ENCODE peak calls at places on chromosomes 13 and 19, in eight cellular contexts. One of them, this sample, is unnamed.
A peak's percentile ranks its signal among the peaks of the same experiment; 100 is the strongest.

GRCh38 chr13:42981317-42981716 is 10.7 kb downstream of the EPSTI1 start:
- DNase-seq in pancreas: no peak
- DNase-seq in hypothalamus: no peak
- DNase-seq in cardiac muscle cell: no peak
- DNase-seq in GM03348: peak; percentile 66
- DNase-seq in T follicular helper cell: no peak
- DNase-seq in activated T-helper 9 cell treated with anti-CD3 and anti-CD28 coated beads, Interleukin-2, amount 50 U/mL, for 16 hours: no peak
- DNase-seq in activated T-cell treated with anti-CD3 and anti-CD28 coated beads, Interleukin-2, amount 50 U/mL, for 72 hours: no peak
- DNase-seq in this sample: no peak

GRCh38 chr19:5142725-5143097 is 173.8 kb downstream of the KDM4B start:
- DNase-seq in pancreas: no peak
- DNase-seq in hypothalamus: no peak
- DNase-seq in cardiac muscle cell: no peak
- DNase-seq in GM03348: no peak
- DNase-seq in T follicular helper cell: no peak
- DNase-seq in activated T-helper 9 cell treated with anti-CD3 and anti-CD28 coated beads, Interleukin-2, amount 50 U/mL, for 16 hours: no peak
- DNase-seq in activated T-cell treated with anti-CD3 and anti-CD28 coated beads, Interleukin-2, amount 50 U/mL, for 72 hours: no peak
- DNase-seq in this sample: no peak

GRCh38 chr13:72166102-72166660 is 299.2 kb upstream of the DACH1 start:
- DNase-seq in pancreas: no peak
- DNase-seq in hypothalamus: no peak
- DNase-seq in cardiac muscle cell: no peak
- DNase-seq in GM03348: no peak
- DNase-seq in T follicular helper cell: no peak
- DNase-seq in activated T-helper 9 cell treated with anti-CD3 and anti-CD28 coated beads, Interleukin-2, amount 50 U/mL, for 16 hours: no peak
- DNase-seq in activated T-cell treated with anti-CD3 and anti-CD28 coated beads, Interleukin-2, amount 50 U/mL, for 72 hours: no peak
- DNase-seq in this sample: no peak

GRCh38 chr19:38213911-38214625 is 10.0 kb downstream of the DPF1 start:
- DNase-seq in pancreas: no peak
- DNase-seq in hypothalamus: no peak
- DNase-seq in cardiac muscle cell: no peak
- DNase-seq in GM03348: no peak
- DNase-seq in T follicular helper cell: no peak
- DNase-seq in activated T-helper 9 cell treated with anti-CD3 and anti-CD28 coated beads, Interleukin-2, amount 50 U/mL, for 16 hours: peak; percentile 46
- DNase-seq in activated T-cell treated with anti-CD3 and anti-CD28 coated beads, Interleukin-2, amount 50 U/mL, for 72 hours: peak; percentile 83
- DNase-seq in this sample: no peak

GRCh38 chr19:50414850-50415660 is 3.7 kb upstream of the SPIB start:
- DNase-seq in pancreas: peak; percentile 77
- DNase-seq in hypothalamus: peak; percentile 10
- DNase-seq in cardiac muscle cell: peak; percentile 82
- DNase-seq in GM03348: peak; percentile 88
- DNase-seq in T follicular helper cell: peak; percentile 61
- DNase-seq in activated T-helper 9 cell treated with anti-CD3 and anti-CD28 coated beads, Interleukin-2, amount 50 U/mL, for 16 hours: peak; percentile 68
- DNase-seq in activated T-cell treated with anti-CD3 and anti-CD28 coated beads, Interleukin-2, amount 50 U/mL, for 72 hours: peak; percentile 83
- DNase-seq in this sample: peak; percentile 67

GRCh38 chr13:47499358-47500150 is 501.5 kb downstream of the SUCLA2 start:
- DNase-seq in pancreas: no peak
- DNase-seq in hypothalamus: no peak
- DNase-seq in cardiac muscle cell: no peak
- DNase-seq in GM03348: peak; percentile 75
- DNase-seq in T follicular helper cell: no peak
- DNase-seq in activated T-helper 9 cell treated with anti-CD3 and anti-CD28 coated beads, Interleukin-2, amount 50 U/mL, for 16 hours: no peak
- DNase-seq in activated T-cell treated with anti-CD3 and anti-CD28 coated beads, Interleukin-2, amount 50 U/mL, for 72 hours: no peak
- DNase-seq in this sample: no peak

GRCh38 chr13:59318320-59318930 is 845.3 kb downstream of the DIAPH3 start:
- DNase-seq in pancreas: peak; percentile 84
- DNase-seq in hypothalamus: peak; percentile 1
- DNase-seq in cardiac muscle cell: peak; percentile 87
- DNase-seq in GM03348: peak; percentile 58
- DNase-seq in T follicular helper cell: peak; percentile 26
- DNase-seq in activated T-helper 9 cell treated with anti-CD3 and anti-CD28 coated beads, Interleukin-2, amount 50 U/mL, for 16 hours: peak; percentile 19
- DNase-seq in activated T-cell treated with anti-CD3 and anti-CD28 coated beads, Interleukin-2, amount 50 U/mL, for 72 hours: peak; percentile 61
- DNase-seq in this sample: peak; percentile 31

GRCh38 chr19:11296264-11296663 is 304 bp downstream of the TSPAN16 start:
- DNase-seq in pancreas: no peak
- DNase-seq in hypothalamus: no peak
- DNase-seq in cardiac muscle cell: no peak
- DNase-seq in GM03348: peak; percentile 27
- DNase-seq in T follicular helper cell: no peak
- DNase-seq in activated T-helper 9 cell treated with anti-CD3 and anti-CD28 coated beads, Interleukin-2, amount 50 U/mL, for 16 hours: no peak
- DNase-seq in activated T-cell treated with anti-CD3 and anti-CD28 coated beads, Interleukin-2, amount 50 U/mL, for 72 hours: no peak
- DNase-seq in this sample: no peak

GRCh38 chr13:114119196-114119595 is 13.2 kb downstream of the RASA3 start:
- DNase-seq in pancreas: no peak
- DNase-seq in hypothalamus: no peak
- DNase-seq in cardiac muscle cell: peak; percentile 44
- DNase-seq in GM03348: peak; percentile 91
- DNase-seq in T follicular helper cell: no peak
- DNase-seq in activated T-helper 9 cell treated with anti-CD3 and anti-CD28 coated beads, Interleukin-2, amount 50 U/mL, for 16 hours: no peak
- DNase-seq in activated T-cell treated with anti-CD3 and anti-CD28 coated beads, Interleukin-2, amount 50 U/mL, for 72 hours: no peak
- DNase-seq in this sample: no peak

GRCh38 chr13:42071667-42072419 is 23.4 kb downstream of the DGKH start:
- DNase-seq in pancreas: no peak
- DNase-seq in hypothalamus: no peak
- DNase-seq in cardiac muscle cell: no peak
- DNase-seq in GM03348: no peak
- DNase-seq in T follicular helper cell: no peak
- DNase-seq in activated T-helper 9 cell treated with anti-CD3 and anti-CD28 coated beads, Interleukin-2, amount 50 U/mL, for 16 hours: no peak
- DNase-seq in activated T-cell treated with anti-CD3 and anti-CD28 coated beads, Interleukin-2, amount 50 U/mL, for 72 hours: no peak
- DNase-seq in this sample: no peak

GRCh38 chr13:98626298-98626940 is 49.5 kb upstream of the STK24 start:
- DNase-seq in pancreas: no peak
- DNase-seq in hypothalamus: no peak
- DNase-seq in cardiac muscle cell: no peak
- DNase-seq in GM03348: no peak
- DNase-seq in T follicular helper cell: no peak
- DNase-seq in activated T-helper 9 cell treated with anti-CD3 and anti-CD28 coated beads, Interleukin-2, amount 50 U/mL, for 16 hours: no peak
- DNase-seq in activated T-cell treated with anti-CD3 and anti-CD28 coated beads, Interleukin-2, amount 50 U/mL, for 72 hours: no peak
- DNase-seq in this sample: no peak

GRCh38 chr13:59352600-59352999 is 811.1 kb downstream of the DIAPH3 start:
- DNase-seq in pancreas: no peak
- DNase-seq in hypothalamus: no peak
- DNase-seq in cardiac muscle cell: no peak
- DNase-seq in GM03348: no peak
- DNase-seq in T follicular helper cell: no peak
- DNase-seq in activated T-helper 9 cell treated with anti-CD3 and anti-CD28 coated beads, Interleukin-2, amount 50 U/mL, for 16 hours: no peak
- DNase-seq in activated T-cell treated with anti-CD3 and anti-CD28 coated beads, Interleukin-2, amount 50 U/mL, for 72 hours: no peak
- DNase-seq in this sample: no peak

GRCh38 chr13:110683203-110683883 is 22.6 kb downstream of the CARS2 start:
- DNase-seq in pancreas: no peak
- DNase-seq in hypothalamus: no peak
- DNase-seq in cardiac muscle cell: peak; percentile 6
- DNase-seq in GM03348: no peak
- DNase-seq in T follicular helper cell: no peak
- DNase-seq in activated T-helper 9 cell treated with anti-CD3 and anti-CD28 coated beads, Interleukin-2, amount 50 U/mL, for 16 hours: no peak
- DNase-seq in activated T-cell treated with anti-CD3 and anti-CD28 coated beads, Interleukin-2, amount 50 U/mL, for 72 hours: no peak
- DNase-seq in this sample: no peak

GRCh38 chr19:49468746-49469447 is 5.1 kb upstream of the FLT3LG start:
- DNase-seq in pancreas: no peak
- DNase-seq in hypothalamus: no peak
- DNase-seq in cardiac muscle cell: peak; percentile 66
- DNase-seq in GM03348: peak; percentile 51
- DNase-seq in T follicular helper cell: peak; percentile 85
- DNase-seq in activated T-helper 9 cell treated with anti-CD3 and anti-CD28 coated beads, Interleukin-2, amount 50 U/mL, for 16 hours: peak; percentile 57
- DNase-seq in activated T-cell treated with anti-CD3 and anti-CD28 coated beads, Interleukin-2, amount 50 U/mL, for 72 hours: peak; percentile 85
- DNase-seq in this sample: peak; percentile 85

GRCh38 chr13:35549481-35549880 is 73.0 kb upstream of the MAB21L1 start:
- DNase-seq in pancreas: no peak
- DNase-seq in hypothalamus: no peak
- DNase-seq in cardiac muscle cell: no peak
- DNase-seq in GM03348: peak; percentile 35
- DNase-seq in T follicular helper cell: no peak
- DNase-seq in activated T-helper 9 cell treated with anti-CD3 and anti-CD28 coated beads, Interleukin-2, amount 50 U/mL, for 16 hours: no peak
- DNase-seq in activated T-cell treated with anti-CD3 and anti-CD28 coated beads, Interleukin-2, amount 50 U/mL, for 72 hours: no peak
- DNase-seq in this sample: no peak

GRCh38 chr13:34678154-34678553 is 263.9 kb upstream of the NBEA start:
- DNase-seq in pancreas: no peak
- DNase-seq in hypothalamus: no peak
- DNase-seq in cardiac muscle cell: no peak
- DNase-seq in GM03348: no peak
- DNase-seq in T follicular helper cell: no peak
- DNase-seq in activated T-helper 9 cell treated with anti-CD3 and anti-CD28 coated beads, Interleukin-2, amount 50 U/mL, for 16 hours: no peak
- DNase-seq in activated T-cell treated with anti-CD3 and anti-CD28 coated beads, Interleukin-2, amount 50 U/mL, for 72 hours: no peak
- DNase-seq in this sample: no peak

GRCh38 chr19:23436944-23437343 is 41.7 kb upstream of the ZNF91 start:
- DNase-seq in pancreas: no peak
- DNase-seq in hypothalamus: no peak
- DNase-seq in cardiac muscle cell: no peak
- DNase-seq in GM03348: no peak
- DNase-seq in T follicular helper cell: no peak
- DNase-seq in activated T-helper 9 cell treated with anti-CD3 and anti-CD28 coated beads, Interleukin-2, amount 50 U/mL, for 16 hours: no peak
- DNase-seq in activated T-cell treated with anti-CD3 and anti-CD28 coated beads, Interleukin-2, amount 50 U/mL, for 72 hours: no peak
- DNase-seq in this sample: no peak

GRCh38 chr13:110442946-110443632 is 118.4 kb downstream of the RAB20 start:
- DNase-seq in pancreas: no peak
- DNase-seq in hypothalamus: no peak
- DNase-seq in cardiac muscle cell: no peak
- DNase-seq in GM03348: peak; percentile 59
- DNase-seq in T follicular helper cell: no peak
- DNase-seq in activated T-helper 9 cell treated with anti-CD3 and anti-CD28 coated beads, Interleukin-2, amount 50 U/mL, for 16 hours: no peak
- DNase-seq in activated T-cell treated with anti-CD3 and anti-CD28 coated beads, Interleukin-2, amount 50 U/mL, for 72 hours: no peak
- DNase-seq in this sample: no peak

GRCh38 chr13:30172593-30173300 is 134.6 kb downstream of the KATNAL1 start:
- DNase-seq in pancreas: no peak
- DNase-seq in hypothalamus: no peak
- DNase-seq in cardiac muscle cell: no peak
- DNase-seq in GM03348: peak; percentile 48
- DNase-seq in T follicular helper cell: no peak
- DNase-seq in activated T-helper 9 cell treated with anti-CD3 and anti-CD28 coated beads, Interleukin-2, amount 50 U/mL, for 16 hours: no peak
- DNase-seq in activated T-cell treated with anti-CD3 and anti-CD28 coated beads, Interleukin-2, amount 50 U/mL, for 72 hours: no peak
- DNase-seq in this sample: no peak

GRCh38 chr13:29801737-29802305 is 48.6 kb downstream of the UBL3 start:
- DNase-seq in pancreas: no peak
- DNase-seq in hypothalamus: no peak
- DNase-seq in cardiac muscle cell: no peak
- DNase-seq in GM03348: no peak
- DNase-seq in T follicular helper cell: no peak
- DNase-seq in activated T-helper 9 cell treated with anti-CD3 and anti-CD28 coated beads, Interleukin-2, amount 50 U/mL, for 16 hours: no peak
- DNase-seq in activated T-cell treated with anti-CD3 and anti-CD28 coated beads, Interleukin-2, amount 50 U/mL, for 72 hours: no peak
- DNase-seq in this sample: no peak

GRCh38 chr13:35957174-35957867 is 173.9 kb downstream of the DCLK1 start:
- DNase-seq in pancreas: no peak
- DNase-seq in hypothalamus: no peak
- DNase-seq in cardiac muscle cell: no peak
- DNase-seq in GM03348: peak; percentile 47
- DNase-seq in T follicular helper cell: no peak
- DNase-seq in activated T-helper 9 cell treated with anti-CD3 and anti-CD28 coated beads, Interleukin-2, amount 50 U/mL, for 16 hours: no peak
- DNase-seq in activated T-cell treated with anti-CD3 and anti-CD28 coated beads, Interleukin-2, amount 50 U/mL, for 72 hours: no peak
- DNase-seq in this sample: no peak

GRCh38 chr19:3234800-3235199 is 10.3 kb downstream of the CELF5 start:
- DNase-seq in pancreas: no peak
- DNase-seq in hypothalamus: no peak
- DNase-seq in cardiac muscle cell: no peak
- DNase-seq in GM03348: no peak
- DNase-seq in T follicular helper cell: no peak
- DNase-seq in activated T-helper 9 cell treated with anti-CD3 and anti-CD28 coated beads, Interleukin-2, amount 50 U/mL, for 16 hours: no peak
- DNase-seq in activated T-cell treated with anti-CD3 and anti-CD28 coated beads, Interleukin-2, amount 50 U/mL, for 72 hours: peak; percentile 25
- DNase-seq in this sample: no peak

GRCh38 chr13:40217675-40218074 is 448.8 kb downstream of the FOXO1 start:
- DNase-seq in pancreas: no peak
- DNase-seq in hypothalamus: no peak
- DNase-seq in cardiac muscle cell: no peak
- DNase-seq in GM03348: no peak
- DNase-seq in T follicular helper cell: no peak
- DNase-seq in activated T-helper 9 cell treated with anti-CD3 and anti-CD28 coated beads, Interleukin-2, amount 50 U/mL, for 16 hours: no peak
- DNase-seq in activated T-cell treated with anti-CD3 and anti-CD28 coated beads, Interleukin-2, amount 50 U/mL, for 72 hours: no peak
- DNase-seq in this sample: no peak

GRCh38 chr19:51589511-51589910 is 18.4 kb downstream of the ZNF175 start:
- DNase-seq in pancreas: no peak
- DNase-seq in hypothalamus: no peak
- DNase-seq in cardiac muscle cell: no peak
- DNase-seq in GM03348: no peak
- DNase-seq in T follicular helper cell: no peak
- DNase-seq in activated T-helper 9 cell treated with anti-CD3 and anti-CD28 coated beads, Interleukin-2, amount 50 U/mL, for 16 hours: no peak
- DNase-seq in activated T-cell treated with anti-CD3 and anti-CD28 coated beads, Interleukin-2, amount 50 U/mL, for 72 hours: no peak
- DNase-seq in this sample: no peak

GRCh38 chr13:90302113-90302512 is 1045.4 kb upstream of the MIR17HG start:
- DNase-seq in pancreas: no peak
- DNase-seq in hypothalamus: no peak
- DNase-seq in cardiac muscle cell: no peak
- DNase-seq in GM03348: peak; percentile 75
- DNase-seq in T follicular helper cell: no peak
- DNase-seq in activated T-helper 9 cell treated with anti-CD3 and anti-CD28 coated beads, Interleukin-2, amount 50 U/mL, for 16 hours: no peak
- DNase-seq in activated T-cell treated with anti-CD3 and anti-CD28 coated beads, Interleukin-2, amount 50 U/mL, for 72 hours: no peak
- DNase-seq in this sample: no peak

GRCh38 chr19:2578391-2578826 is 102.5 kb downstream of the GADD45B start:
- DNase-seq in pancreas: no peak
- DNase-seq in hypothalamus: no peak
- DNase-seq in cardiac muscle cell: no peak
- DNase-seq in GM03348: peak; percentile 80
- DNase-seq in T follicular helper cell: no peak
- DNase-seq in activated T-helper 9 cell treated with anti-CD3 and anti-CD28 coated beads, Interleukin-2, amount 50 U/mL, for 16 hours: no peak
- DNase-seq in activated T-cell treated with anti-CD3 and anti-CD28 coated beads, Interleukin-2, amount 50 U/mL, for 72 hours: no peak
- DNase-seq in this sample: no peak

GRCh38 chr19:11142528-11143171 is 12.9 kb downstream of the SPC24 start:
- DNase-seq in pancreas: peak; percentile 86
- DNase-seq in hypothalamus: no peak
- DNase-seq in cardiac muscle cell: peak; percentile 86
- DNase-seq in GM03348: peak; percentile 97
- DNase-seq in T follicular helper cell: no peak
- DNase-seq in activated T-helper 9 cell treated with anti-CD3 and anti-CD28 coated beads, Interleukin-2, amount 50 U/mL, for 16 hours: no peak
- DNase-seq in activated T-cell treated with anti-CD3 and anti-CD28 coated beads, Interleukin-2, amount 50 U/mL, for 72 hours: no peak
- DNase-seq in this sample: no peak

GRCh38 chr19:42282810-42283247 is 13.8 kb downstream of the CIC start:
- DNase-seq in pancreas: no peak
- DNase-seq in hypothalamus: no peak
- DNase-seq in cardiac muscle cell: no peak
- DNase-seq in GM03348: no peak
- DNase-seq in T follicular helper cell: no peak
- DNase-seq in activated T-helper 9 cell treated with anti-CD3 and anti-CD28 coated beads, Interleukin-2, amount 50 U/mL, for 16 hours: no peak
- DNase-seq in activated T-cell treated with anti-CD3 and anti-CD28 coated beads, Interleukin-2, amount 50 U/mL, for 72 hours: no peak
- DNase-seq in this sample: no peak

GRCh38 chr19:1947651-1948209 is 6.8 kb downstream of the CSNK1G2 start:
- DNase-seq in pancreas: no peak
- DNase-seq in hypothalamus: no peak
- DNase-seq in cardiac muscle cell: no peak
- DNase-seq in GM03348: no peak
- DNase-seq in T follicular helper cell: no peak
- DNase-seq in activated T-helper 9 cell treated with anti-CD3 and anti-CD28 coated beads, Interleukin-2, amount 50 U/mL, for 16 hours: no peak
- DNase-seq in activated T-cell treated with anti-CD3 and anti-CD28 coated beads, Interleukin-2, amount 50 U/mL, for 72 hours: no peak
- DNase-seq in this sample: no peak

GRCh38 chr13:65293530-65294198 is 1936.5 kb downstream of the PCDH9 start:
- DNase-seq in pancreas: no peak
- DNase-seq in hypothalamus: no peak
- DNase-seq in cardiac muscle cell: no peak
- DNase-seq in GM03348: no peak
- DNase-seq in T follicular helper cell: no peak
- DNase-seq in activated T-helper 9 cell treated with anti-CD3 and anti-CD28 coated beads, Interleukin-2, amount 50 U/mL, for 16 hours: no peak
- DNase-seq in activated T-cell treated with anti-CD3 and anti-CD28 coated beads, Interleukin-2, amount 50 U/mL, for 72 hours: no peak
- DNase-seq in this sample: no peak

GRCh38 chr13:31207630-31208549 is 8.1 kb downstream of the B3GLCT start:
- DNase-seq in pancreas: no peak
- DNase-seq in hypothalamus: no peak
- DNase-seq in cardiac muscle cell: no peak
- DNase-seq in GM03348: peak; percentile 73
- DNase-seq in T follicular helper cell: no peak
- DNase-seq in activated T-helper 9 cell treated with anti-CD3 and anti-CD28 coated beads, Interleukin-2, amount 50 U/mL, for 16 hours: no peak
- DNase-seq in activated T-cell treated with anti-CD3 and anti-CD28 coated beads, Interleukin-2, amount 50 U/mL, for 72 hours: no peak
- DNase-seq in this sample: no peak

GRCh38 chr19:16273005-16273404 is 51.6 kb upstream of the KLF2 start:
- DNase-seq in pancreas: no peak
- DNase-seq in hypothalamus: no peak
- DNase-seq in cardiac muscle cell: peak; percentile 60
- DNase-seq in GM03348: peak; percentile 60
- DNase-seq in T follicular helper cell: no peak
- DNase-seq in activated T-helper 9 cell treated with anti-CD3 and anti-CD28 coated beads, Interleukin-2, amount 50 U/mL, for 16 hours: no peak
- DNase-seq in activated T-cell treated with anti-CD3 and anti-CD28 coated beads, Interleukin-2, amount 50 U/mL, for 72 hours: no peak
- DNase-seq in this sample: no peak

GRCh38 chr13:42985312-42986175 is 6.5 kb downstream of the EPSTI1 start:
- DNase-seq in pancreas: no peak
- DNase-seq in hypothalamus: no peak
- DNase-seq in cardiac muscle cell: no peak
- DNase-seq in GM03348: peak; percentile 40
- DNase-seq in T follicular helper cell: no peak
- DNase-seq in activated T-helper 9 cell treated with anti-CD3 and anti-CD28 coated beads, Interleukin-2, amount 50 U/mL, for 16 hours: no peak
- DNase-seq in activated T-cell treated with anti-CD3 and anti-CD28 coated beads, Interleukin-2, amount 50 U/mL, for 72 hours: no peak
- DNase-seq in this sample: no peak

GRCh38 chr13:53250272-53250875 is 221.8 kb downstream of the OLFM4 start:
- DNase-seq in pancreas: no peak
- DNase-seq in hypothalamus: no peak
- DNase-seq in cardiac muscle cell: peak; percentile 86
- DNase-seq in GM03348: peak; percentile 78
- DNase-seq in T follicular helper cell: no peak
- DNase-seq in activated T-helper 9 cell treated with anti-CD3 and anti-CD28 coated beads, Interleukin-2, amount 50 U/mL, for 16 hours: no peak
- DNase-seq in activated T-cell treated with anti-CD3 and anti-CD28 coated beads, Interleukin-2, amount 50 U/mL, for 72 hours: peak; percentile 33
- DNase-seq in this sample: no peak

This sample was measured in effector CD4-positive, alpha-beta T cell.